ENCODE peak calls at places on chromosomes 5 and 9, in six cellular contexts. Z, C, E, P, V and H are unnamed samples.

GRCh38 chr9:37806271-37806670 is 5.7 kb downstream of the DCAF10 start:
- DNase-seq in Z (no peak), C (no peak), E (no peak), P (no peak), V (peak; percentile 8), H (no peak)

GRCh38 chr5:1468247-1468612 is 23.0 kb upstream of the SLC6A3 start:
- DNase-seq in Z (peak; percentile 73), C (no peak), E (no peak), P (no peak), V (peak; percentile 61), H (no peak)

GRCh38 chr5:179475211-179475840 is 75.0 kb upstream of the RUFY1 start:
- DNase-seq in Z (peak; percentile 46), C (no peak), E (peak; percentile 24), P (peak; percentile 19), V (peak; percentile 23), H (no peak)

GRCh38 chr5:170755679-170756456 is 27.7 kb upstream of the GABRP start:
- DNase-seq in Z (no peak), C (no peak), E (no peak), P (no peak), V (no peak), H (no peak)

GRCh38 chr9:88173378-88173999 is 35.2 kb upstream of the SPATA31C2 start:
- DNase-seq in Z (peak; percentile 69), C (peak; percentile 73), E (no peak), P (peak; percentile 73), V (peak; percentile 93), H (peak; percentile 80)

GRCh38 chr5:177103523-177104253 is 17.0 kb downstream of the FGFR4 start:
- DNase-seq in Z (no peak), C (peak; percentile 73), E (no peak), P (peak; percentile 55), V (no peak), H (no peak)

GRCh38 chr5:110514030-110514429 is 212.4 kb downstream of the TMEM232 start:
- DNase-seq in Z (no peak), C (no peak), E (no peak), P (no peak), V (no peak), H (no peak)

GRCh38 chr5:130720355-130720754 is 444.7 kb downstream of the HINT1 start:
- DNase-seq in Z (no peak), C (no peak), E (peak; percentile 53), P (peak; percentile 69), V (peak; percentile 73), H (peak; percentile 62)

GRCh38 chr5:137858223-137858916 is 9.3 kb upstream of the MYOT start:
- DNase-seq in Z (no peak), C (peak; percentile 7), E (no peak), P (peak; percentile 20), V (no peak), H (no peak)

GRCh38 chr9:113992994-113993393 is 85.1 kb downstream of the AMBP start:
- DNase-seq in Z (no peak), C (no peak), E (no peak), P (no peak), V (no peak), H (no peak)

GRCh38 chr9:27954858-27955257 is 381.6 kb upstream of the C9orf72 start:
- DNase-seq in Z (no peak), C (no peak), E (no peak), P (no peak), V (no peak), H (no peak)

GRCh38 chr5:71924980-71925379 is 182.3 kb upstream of the MAP1B start:
- DNase-seq in Z (no peak), C (peak; percentile 69), E (no peak), P (peak; percentile 68), V (peak; percentile 50), H (no peak)

GRCh38 chr9:121878208-121878835 is 214.8 kb downstream of the TTLL11 start:
- DNase-seq in Z (no peak), C (no peak), E (no peak), P (no peak), V (no peak), H (no peak)

GRCh38 chr5:164345173-164345572 is 839.8 kb downstream of the MAT2B start:
- DNase-seq in Z (no peak), C (peak; percentile 50), E (no peak), P (peak; percentile 15), V (peak; percentile 11), H (no peak)

GRCh38 chr5:181246276-181247050 is 2.8 kb upstream of the RACK1 start:
- DNase-seq in Z (peak; percentile 84), C (peak; percentile 78), E (peak; percentile 68), P (peak; percentile 91), V (peak; percentile 91), H (peak; percentile 96)

GRCh38 chr9:77876091-77876490 is 155.5 kb downstream of the GNAQ start:
- DNase-seq in Z (no peak), C (no peak), E (no peak), P (peak; percentile 29), V (peak; percentile 69), H (no peak)

GRCh38 chr9:98998441-98999151 is 54.9 kb downstream of the COL15A1 start:
- DNase-seq in Z (peak; percentile 89), C (peak; percentile 56), E (peak; percentile 62), P (peak; percentile 66), V (peak; percentile 80), H (peak; percentile 46)

GRCh38 chr5:132257131-132258101 is at the start of gene PDLIM4:
- DNase-seq in Z (peak; percentile 83), C (no peak), E (peak; percentile 71), P (peak; percentile 60), V (peak; percentile 65), H (no peak)

GRCh38 chr9:93953492-93954435 is 1.4 kb downstream of the BARX1 start:
- DNase-seq in Z (peak; percentile 55), C (no peak), E (no peak), P (no peak), V (no peak), H (no peak)

GRCh38 chr9:93954436-93955355 is at the start of gene BARX1:
- DNase-seq in Z (peak; percentile 53), C (no peak), E (no peak), P (no peak), V (no peak), H (no peak)

GRCh38 chr9:93956183-93956784 is 1.1 kb upstream of the BARX1 start:
- DNase-seq in Z (no peak), C (no peak), E (no peak), P (no peak), V (no peak), H (no peak)

GRCh38 chr9:93952784-93953491 is 2.2 kb downstream of the BARX1 start:
- DNase-seq in Z (peak; percentile 48), C (no peak), E (no peak), P (no peak), V (peak; percentile 55), H (no peak)

DNA sequence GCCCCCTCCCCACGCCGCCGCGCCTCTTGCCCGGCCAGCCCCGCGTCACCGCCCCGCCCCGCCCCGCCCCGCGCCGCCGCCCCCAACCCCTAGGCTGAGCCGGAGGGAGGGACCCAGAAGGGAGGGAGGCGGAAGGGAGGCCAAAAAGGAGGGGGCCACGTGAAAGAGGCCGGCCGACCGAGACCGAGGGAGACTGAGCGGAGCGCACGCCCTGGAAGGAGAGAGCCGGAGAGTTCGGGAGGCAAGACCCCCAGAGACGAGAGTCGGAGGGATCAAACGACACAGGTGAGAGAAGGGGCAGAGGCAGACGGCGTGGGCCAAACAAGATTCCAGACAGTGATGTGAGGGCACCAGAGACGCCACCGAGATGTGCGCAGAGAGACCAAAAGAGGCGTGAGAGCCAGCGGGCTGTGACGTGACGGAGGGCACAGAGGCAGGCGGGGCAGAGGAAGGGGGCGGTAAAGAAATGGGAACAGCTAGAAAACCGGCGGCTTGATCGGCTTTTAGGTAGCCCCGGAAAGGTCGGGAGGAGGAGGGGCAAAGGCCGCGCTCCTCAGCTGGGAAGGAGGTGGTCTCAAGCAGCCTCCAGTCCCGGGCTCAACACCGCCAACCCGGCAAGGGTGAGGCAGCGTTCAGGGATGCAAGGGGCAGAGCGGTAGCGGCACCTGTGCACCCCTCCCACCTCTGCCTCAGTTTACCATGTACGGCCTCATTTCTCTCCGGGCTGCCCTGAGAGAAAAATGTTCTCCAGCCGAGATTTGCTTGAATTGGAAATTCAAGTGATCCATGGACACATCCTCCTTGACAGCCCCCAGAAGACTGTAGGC is 414 bp upstream of the BARX1 start:
- DNase-seq in Z (peak; percentile 84), C (no peak), E (no peak), P (no peak), V (peak; percentile 75), H (no peak)
- H3K18ac ChIP-seq in Z (no peak overlapping the region), C (no peak overlapping the region), E (peak overlapping the region; percentile 74), P (no peak overlapping the region), V (no peak overlapping the region), H (no peak overlapping the region)

GRCh38 chr5:95708876-95709275 is 22.3 kb upstream of the RHOBTB3 start:
- DNase-seq in Z (no peak), C (no peak), E (no peak), P (no peak), V (no peak), H (no peak)

GRCh38 chr5:95709967-95710650 is 21.0 kb upstream of the RHOBTB3 start:
- DNase-seq in Z (peak; percentile 80), C (no peak), E (no peak), P (peak; percentile 60), V (peak; percentile 98), H (peak; percentile 55)

GRCh38 chr5:95711501-95712346 is 19.4 kb upstream of the RHOBTB3 start:
- DNase-seq in Z (peak; percentile 69), C (no peak), E (no peak), P (no peak), V (peak; percentile 79), H (no peak)

GRCh38 chr5:95704150-95704549 is 21.4 kb upstream of the SPATA9 start:
- DNase-seq in Z (no peak), C (no peak), E (no peak), P (no peak), V (no peak), H (peak; percentile 44)

GRCh38 chr5:95707055-95707454 is 24.1 kb upstream of the RHOBTB3 start:
- DNase-seq in Z (no peak), C (no peak), E (no peak), P (no peak), V (no peak), H (no peak)
- H3K18ac ChIP-seq in Z (no peak overlapping the region), C (no peak overlapping the region), E (no peak overlapping the region), P (no peak overlapping the region), V (no peak overlapping the region), H (no peak overlapping the region)

DNA sequence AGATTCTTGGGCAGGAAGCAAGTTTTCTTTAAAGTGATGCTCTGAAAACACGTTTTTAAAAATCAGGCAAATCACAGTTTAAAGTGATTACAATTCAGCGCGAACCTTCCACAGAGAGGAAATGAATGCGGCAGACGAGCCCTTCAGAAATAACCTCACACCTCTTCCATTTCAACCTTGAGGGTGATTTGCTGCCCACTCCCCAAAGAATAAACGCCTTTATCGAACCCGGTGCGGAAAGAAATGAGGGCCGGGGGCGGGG is 2.3 kb upstream of the EFNA5 start:
- DNase-seq in Z (no peak), C (peak; percentile 19), E (no peak), P (no peak), V (no peak), H (no peak)
- H3K18ac ChIP-seq in Z (no peak overlapping the region), C (no peak overlapping the region), E (no peak overlapping the region), P (no peak overlapping the region), V (peak overlapping the region; percentile 100), H (no peak overlapping the region)

GRCh38 chr5:83632874-83633273 is 87.8 kb downstream of the HAPLN1 start:
- DNase-seq in Z (no peak), C (peak; percentile 84), E (no peak), P (peak; percentile 88), V (no peak), H (peak; percentile 23)
- H3K18ac ChIP-seq in Z (no peak overlapping the region), C (no peak overlapping the region), E (no peak overlapping the region), P (no peak overlapping the region), V (no peak overlapping the region), H (no peak overlapping the region)